ENCODE peak calls at places on chromosomes 3 and 15, in seven cellular contexts. F is PC-3; E is PC-9; Y is heart right ventricle; V is effector memory CD4-positive, alpha-beta T cell; O is tibial nerve; B is brain microvascular endothelial cell. M is an unnamed sample.

GRCh38 chr3:195880037-195880431 is 28.3 kb downstream of the TNK2 start:
- DNase-seq in V (no peak), O (no peak), E (no peak), Y (no peak), B (no peak), F (no peak), M (no peak)

GRCh38 chr3:50806031-50806430 is 131.3 kb downstream of the DOCK3 start:
- DNase-seq in V (no peak), Y (no peak), O (no peak), E (peak; percentile 89), B (no peak), F (peak; percentile 5), M (no peak)

GRCh38 chr15:52786436-52787122 is 3.6 kb downstream of the ONECUT1 start:
- DNase-seq in B (no peak), E (no peak), F (no peak), Y (no peak), O (no peak), V (no peak), M (peak; percentile 82)

GRCh38 chr3:139639662-139640061 is 38.1 kb downstream of the NMNAT3 start:
- DNase-seq in O (no peak), F (no peak), B (no peak), E (no peak), V (no peak), Y (no peak), M (no peak)

GRCh38 chr15:70754862-70755261 is 8.5 kb downstream of the UACA start:
- DNase-seq in F (no peak), B (no peak), O (no peak), Y (no peak), E (no peak), V (no peak), M (no peak)

GRCh38 chr15:28228096-28228495 is 93.9 kb downstream of the HERC2 start:
- DNase-seq in F (no peak), B (no peak), Y (no peak), V (no peak), O (no peak), E (no peak), M (no peak)

GRCh38 chr15:23648920-23649515 is 1.4 kb upstream of the MAGEL2 start:
- DNase-seq in O (no peak), Y (peak; percentile 25), F (peak; percentile 41), E (no peak), B (no peak), V (no peak), M (peak; percentile 66)

GRCh38 chr15:44087578-44088190 is 107.4 kb downstream of the FRMD5 start:
- DNase-seq in O (no peak), B (peak; percentile 70), Y (no peak), V (no peak), E (peak; percentile 73), F (peak; percentile 90), M (no peak)

GRCh38 chr15:89362203-89363101 is 27.8 kb upstream of the POLG start:
- DNase-seq in B (no peak), O (no peak), V (no peak), Y (no peak), F (no peak), E (no peak), M (peak; percentile 75)

DNA sequence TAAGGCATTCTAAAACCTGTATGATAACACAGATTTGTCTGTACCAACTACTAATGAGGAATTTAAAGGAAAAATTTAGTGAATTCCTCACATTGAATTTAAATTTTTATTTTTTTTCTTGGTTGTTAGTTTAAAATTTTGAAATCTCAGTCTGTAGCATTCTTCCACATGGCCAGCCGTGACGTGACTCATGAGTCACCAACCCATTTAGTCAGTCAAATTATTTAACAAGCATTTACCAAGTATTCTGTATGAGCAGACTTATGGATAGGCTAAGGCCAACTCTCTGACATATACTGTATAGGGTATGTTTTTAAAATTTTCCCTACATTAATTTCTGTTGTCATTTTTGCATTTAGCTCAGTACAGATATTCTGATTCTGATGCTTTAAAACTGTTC is 112.9 kb downstream of the CNTN4 start:
- DNase-seq in V (no peak), Y (no peak), F (no peak), O (no peak), E (no peak), B (no peak), M (no peak)
- H3K36me3 ChIP-seq in V (no peaks in the 10 kb centered on the region), Y (no peaks in the 10 kb centered on the region), F (no peaks in the 10 kb centered on the region), O (no peaks in the 10 kb centered on the region), E (no peaks in the 10 kb centered on the region), B (no peaks in the 10 kb centered on the region), M (no peaks in the 10 kb centered on the region)

DNA sequence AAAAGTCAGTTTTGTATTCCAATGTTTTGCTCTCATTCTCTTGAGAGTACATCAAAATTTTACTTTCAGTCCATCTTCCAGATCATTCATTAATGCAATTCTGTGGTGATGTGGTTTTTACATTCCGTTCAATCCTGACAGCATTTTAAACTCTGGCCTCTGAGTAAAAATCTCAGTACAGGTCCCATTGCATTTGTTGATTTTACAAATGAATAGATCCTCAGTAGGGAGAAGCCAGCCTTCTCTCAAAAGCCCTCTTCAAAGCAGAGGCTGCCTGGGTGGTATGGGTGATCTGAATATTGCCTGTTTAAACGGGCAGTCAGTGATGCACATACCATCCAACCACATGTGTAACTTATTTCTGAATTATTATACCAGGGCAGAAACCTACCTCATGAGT is 72.5 kb upstream of the TSC22D2 start:
- DNase-seq in V (no peak), E (no peak), B (no peak), Y (no peak), F (no peak), O (no peak), M (peak; percentile 37)
- H3K4me3 ChIP-seq in V (no peak overlapping the region), E (no peak overlapping the region), B (no peak overlapping the region), Y (no peak overlapping the region), F (no peak overlapping the region), O (no peak overlapping the region), M (no peak overlapping the region)

GRCh38 chr3:9503283-9503682 is 50.3 kb downstream of the LHFPL4 start:
- DNase-seq in O (peak; percentile 49), F (peak; percentile 86), E (peak; percentile 46), V (peak; percentile 24), B (peak; percentile 71), Y (peak; percentile 60), M (peak; percentile 90)

GRCh38 chr3:9507586-9508578 is 45.7 kb downstream of the LHFPL4 start:
- DNase-seq in O (no peak), V (no peak), B (no peak), Y (no peak), E (no peak), F (no peak), M (no peak)

GRCh38 chr3:9514306-9514705 is 39.3 kb downstream of the LHFPL4 start:
- DNase-seq in E (no peak), F (no peak), Y (no peak), B (no peak), V (no peak), O (no peak), M (no peak)

GRCh38 chr3:9512456-9513045 is 41.1 kb downstream of the LHFPL4 start:
- DNase-seq in O (no peak), B (no peak), F (no peak), E (no peak), Y (no peak), V (no peak), M (no peak)

GRCh38 chr3:9508781-9509180 is 44.8 kb downstream of the LHFPL4 start:
- DNase-seq in F (no peak), O (no peak), Y (no peak), V (no peak), B (no peak), E (no peak), M (peak; percentile 88)
- H3K27me3 ChIP-seq in F (peaks cover 17% of the 10 kb centered on the region), O (peaks cover 31% of the 10 kb centered on the region), Y (peaks cover 21% of the 10 kb centered on the region), V (no peaks in the 10 kb centered on the region), B (peaks cover 15% of the 10 kb centered on the region), E (peaks cover 35% of the 10 kb centered on the region), M (peaks cover 2% of the 10 kb centered on the region)

DNA sequence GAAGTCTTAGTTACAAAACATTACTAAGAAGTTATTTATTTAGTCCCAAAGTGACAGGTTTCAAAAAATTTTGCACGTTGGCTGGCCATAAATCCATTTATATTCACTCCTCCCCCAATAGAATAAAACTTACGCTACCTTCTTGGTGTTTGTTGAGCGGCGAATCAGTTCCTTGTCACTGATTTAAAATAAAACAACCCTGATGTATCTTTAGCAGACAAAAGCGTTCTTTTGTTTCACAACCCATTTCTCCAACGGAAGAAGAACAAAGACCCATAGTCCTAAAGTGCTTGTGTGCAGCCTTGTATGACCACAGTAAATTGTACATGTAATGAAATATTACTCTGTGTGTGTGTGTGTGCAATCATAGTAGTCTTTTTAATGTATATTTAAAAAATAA is 84.7 kb downstream of the TRAK1 start:
- DNase-seq in F (no peak), Y (no peak), O (no peak), V (no peak), B (no peak), E (no peak), M (no peak)
- H3K36me3 ChIP-seq in F (no peaks in the 10 kb centered on the region), Y (no peaks in the 10 kb centered on the region), O (no peaks in the 10 kb centered on the region), V (no peaks in the 10 kb centered on the region), B (no peaks in the 10 kb centered on the region), E (no peaks in the 10 kb centered on the region), M (no peaks in the 10 kb centered on the region)

GRCh38 chr3:47010050-47010712 is 30.7 kb downstream of the NBEAL2 start:
- DNase-seq in Y (no peak), B (no peak), E (no peak), O (no peak), F (no peak), V (no peak), M (no peak)

GRCh38 chr3:47007482-47008257 is 28.2 kb downstream of the NBEAL2 start:
- DNase-seq in Y (peak; percentile 13), F (no peak), B (no peak), O (no peak), E (no peak), V (no peak), M (peak; percentile 42)

GRCh38 chr3:47009225-47010049 is 30.0 kb downstream of the NBEAL2 start:
- DNase-seq in Y (peak; percentile 93), O (peak; percentile 80), E (no peak), F (no peak), B (peak; percentile 83), V (peak; percentile 56), M (peak; percentile 98)

GRCh38 chr3:47008258-47008671 is 28.8 kb downstream of the NBEAL2 start:
- DNase-seq in F (no peak), E (no peak), O (no peak), V (no peak), Y (no peak), B (no peak), M (peak; percentile 36)

DNA sequence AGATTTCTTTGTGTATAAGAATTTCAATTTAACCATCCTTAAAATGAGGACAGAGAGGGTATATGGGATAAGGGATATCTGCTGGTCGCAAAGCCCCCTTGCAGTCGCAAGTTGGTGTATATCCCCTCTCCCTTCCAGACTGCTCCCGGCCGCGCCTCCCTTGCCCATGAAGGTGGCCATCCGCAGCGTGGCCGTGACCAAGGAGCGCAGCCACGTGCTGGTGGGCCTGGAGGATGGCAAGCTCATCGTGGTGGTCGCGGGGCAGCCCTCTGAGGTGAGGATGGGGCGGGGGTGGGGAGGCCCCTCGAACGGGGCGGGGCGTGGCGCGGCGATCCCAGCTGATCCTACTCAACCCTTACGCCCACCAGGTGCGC is 29.4 kb downstream of the NBEAL2 start:
- DNase-seq in F (no peak), E (no peak), O (no peak), V (no peak), Y (no peak), B (no peak), M (no peak)
- H3K4me3 ChIP-seq in F (no peak overlapping the region), E (no peak overlapping the region), O (peak overlapping the region; percentile 52), V (no peak overlapping the region), Y (peak overlapping the region; percentile 56), B (peak overlapping the region; percentile 62), M (peak overlapping the region; percentile 31)

GRCh38 chr3:192958219-192958872 is 40.7 kb upstream of the MB21D2 start:
- DNase-seq in Y (no peak), F (no peak), B (no peak), E (no peak), O (no peak), V (no peak), M (no peak)
- H3K27me3 ChIP-seq in Y (no peaks in the 10 kb centered on the region), F (no peaks in the 10 kb centered on the region), B (no peaks in the 10 kb centered on the region), E (no peaks in the 10 kb centered on the region), O (no peaks in the 10 kb centered on the region), V (no peaks in the 10 kb centered on the region), M (no peaks in the 10 kb centered on the region)